ENCODE peak calls at places on chromosomes 12 and 14, in ten cellular contexts. One of them, this sample, is unnamed.

GRCh38 chr12:79617696-79618095 is 73.1 kb downstream of the PAWR start:
- DNase-seq in left ventricle myocardium inferior: no peak
- DNase-seq in mammary epithelial cell: no peak
- DNase-seq in fibroblast of lung: no peak
- DNase-seq in HFF-Myc: no peak
- DNase-seq in choroid plexus epithelial cell: no peak
- DNase-seq in fibroblast of mammary gland: no peak
- DNase-seq in NB4: no peak
- DNase-seq in tibial nerve: no peak
- DNase-seq in cardiac fibroblast: no peak
- DNase-seq in this sample: no peak

GRCh38 chr12:128790221-128790620 is 33.5 kb downstream of the SLC15A4 start:
- DNase-seq in fibroblast of lung: no peak
- DNase-seq in NB4: no peak
- DNase-seq in tibial nerve: no peak
- DNase-seq in fibroblast of mammary gland: no peak
- DNase-seq in HFF-Myc: no peak
- DNase-seq in cardiac fibroblast: no peak
- DNase-seq in left ventricle myocardium inferior: no peak
- DNase-seq in mammary epithelial cell: no peak
- DNase-seq in choroid plexus epithelial cell: no peak
- DNase-seq in this sample: no peak

GRCh38 chr14:90782892-90783291 is 33.3 kb downstream of the TTC7B start:
- DNase-seq in fibroblast of mammary gland: no peak
- DNase-seq in HFF-Myc: no peak
- DNase-seq in cardiac fibroblast: no peak
- DNase-seq in tibial nerve: no peak
- DNase-seq in NB4: no peak
- DNase-seq in left ventricle myocardium inferior: no peak
- DNase-seq in mammary epithelial cell: no peak
- DNase-seq in choroid plexus epithelial cell: no peak
- DNase-seq in fibroblast of lung: no peak
- DNase-seq in this sample: no peak

GRCh38 chr12:125528300-125528699 is 463.1 kb downstream of the AACS start:
- DNase-seq in HFF-Myc: no peak
- DNase-seq in cardiac fibroblast: no peak
- DNase-seq in left ventricle myocardium inferior: no peak
- DNase-seq in fibroblast of mammary gland: no peak
- DNase-seq in NB4: no peak
- DNase-seq in mammary epithelial cell: no peak
- DNase-seq in tibial nerve: no peak
- DNase-seq in fibroblast of lung: no peak
- DNase-seq in choroid plexus epithelial cell: no peak
- DNase-seq in this sample: no peak

GRCh38 chr14:78157855-78158436 is 12.2 kb upstream of the NRXN3 start:
- DNase-seq in fibroblast of lung: peak
- DNase-seq in cardiac fibroblast: peak
- DNase-seq in choroid plexus epithelial cell: peak
- DNase-seq in fibroblast of mammary gland: peak
- DNase-seq in mammary epithelial cell: no peak
- DNase-seq in left ventricle myocardium inferior: no peak
- DNase-seq in NB4: peak
- DNase-seq in HFF-Myc: no peak
- DNase-seq in tibial nerve: no peak
- DNase-seq in this sample: no peak

GRCh38 chr12:86826051-86826450 is 569.9 kb upstream of the MGAT4C start:
- DNase-seq in cardiac fibroblast: no peak
- DNase-seq in mammary epithelial cell: no peak
- DNase-seq in tibial nerve: no peak
- DNase-seq in NB4: no peak
- DNase-seq in fibroblast of lung: no peak
- DNase-seq in HFF-Myc: no peak
- DNase-seq in left ventricle myocardium inferior: no peak
- DNase-seq in fibroblast of mammary gland: no peak
- DNase-seq in choroid plexus epithelial cell: peak
- DNase-seq in this sample: no peak

GRCh38 chr14:104820669-104821228 is 19.8 kb downstream of the ZBTB42 start:
- DNase-seq in cardiac fibroblast: peak
- DNase-seq in HFF-Myc: no peak
- DNase-seq in choroid plexus epithelial cell: peak
- DNase-seq in mammary epithelial cell: peak
- DNase-seq in fibroblast of mammary gland: peak
- DNase-seq in NB4: no peak
- DNase-seq in left ventricle myocardium inferior: no peak
- DNase-seq in tibial nerve: no peak
- DNase-seq in fibroblast of lung: peak
- DNase-seq in this sample: peak

GRCh38 chr14:97277711-97278110 is 480.5 kb downstream of the VRK1 start:
- DNase-seq in fibroblast of lung: no peak
- DNase-seq in HFF-Myc: no peak
- DNase-seq in NB4: no peak
- DNase-seq in fibroblast of mammary gland: no peak
- DNase-seq in tibial nerve: no peak
- DNase-seq in choroid plexus epithelial cell: no peak
- DNase-seq in mammary epithelial cell: no peak
- DNase-seq in cardiac fibroblast: no peak
- DNase-seq in left ventricle myocardium inferior: no peak
- DNase-seq in this sample: no peak

GRCh38 chr14:96745500-96746051 is 51.6 kb upstream of the VRK1 start:
- DNase-seq in fibroblast of lung: peak
- DNase-seq in cardiac fibroblast: no peak
- DNase-seq in HFF-Myc: no peak
- DNase-seq in tibial nerve: no peak
- DNase-seq in choroid plexus epithelial cell: no peak
- DNase-seq in mammary epithelial cell: no peak
- DNase-seq in fibroblast of mammary gland: no peak
- DNase-seq in NB4: no peak
- DNase-seq in left ventricle myocardium inferior: no peak
- DNase-seq in this sample: no peak

GRCh38 chr12:65902504-65902903 is 78.2 kb downstream of the HMGA2 start:
- DNase-seq in tibial nerve: no peak
- DNase-seq in HFF-Myc: no peak
- DNase-seq in choroid plexus epithelial cell: peak
- DNase-seq in left ventricle myocardium inferior: no peak
- DNase-seq in NB4: peak
- DNase-seq in fibroblast of lung: peak
- DNase-seq in mammary epithelial cell: no peak
- DNase-seq in cardiac fibroblast: peak
- DNase-seq in fibroblast of mammary gland: peak
- DNase-seq in this sample: peak
- H3K4me3 ChIP-seq in tibial nerve: no peak
- H3K4me3 ChIP-seq in HFF-Myc: no peak
- H3K4me3 ChIP-seq in choroid plexus epithelial cell: no peak
- H3K4me3 ChIP-seq in left ventricle myocardium inferior: no peak
- H3K4me3 ChIP-seq in NB4: no peak
- H3K4me3 ChIP-seq in fibroblast of lung: no peak
- H3K4me3 ChIP-seq in mammary epithelial cell: no peak
- H3K4me3 ChIP-seq in cardiac fibroblast: no peak
- H3K4me3 ChIP-seq in fibroblast of mammary gland: no peak
- H3K4me3 ChIP-seq in this sample: no peak

DNA sequence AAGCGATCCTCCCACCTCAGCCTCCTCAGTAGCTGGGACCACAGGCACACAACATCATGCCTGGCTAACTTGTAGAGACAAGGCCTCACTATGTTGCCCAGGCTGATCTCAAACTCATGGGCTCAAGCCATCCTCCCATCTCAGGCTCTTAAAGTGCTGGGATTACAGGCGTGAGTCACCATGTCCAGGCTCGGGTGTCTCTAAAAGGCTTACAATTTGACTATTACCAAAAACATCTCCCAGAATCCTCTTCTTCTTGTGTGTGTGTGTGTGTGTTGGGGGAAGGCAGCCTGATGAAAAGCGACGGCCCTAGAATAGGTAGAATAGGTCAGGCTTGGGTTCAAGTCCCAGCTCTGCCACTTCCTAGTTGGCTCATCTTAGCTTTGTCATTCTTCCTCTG is 16.8 kb downstream of the MSI1 start:
- DNase-seq in mammary epithelial cell: peak
- DNase-seq in HFF-Myc: peak
- DNase-seq in NB4: no peak
- DNase-seq in left ventricle myocardium inferior: no peak
- DNase-seq in tibial nerve: no peak
- DNase-seq in cardiac fibroblast: no peak
- DNase-seq in fibroblast of lung: peak
- DNase-seq in fibroblast of mammary gland: peak
- DNase-seq in choroid plexus epithelial cell: peak
- DNase-seq in this sample: peak
- TF ChIP-seq CTCF in mammary epithelial cell: no peak
- TF ChIP-seq CTCF in HFF-Myc: no peak
- TF ChIP-seq CTCF in NB4: no peak
- TF ChIP-seq CTCF in left ventricle myocardium inferior: no peak
- TF ChIP-seq CTCF in tibial nerve: no peak
- TF ChIP-seq CTCF in cardiac fibroblast: no peak
- TF ChIP-seq CTCF in fibroblast of lung: no peak
- TF ChIP-seq CTCF in fibroblast of mammary gland: no peak
- TF ChIP-seq CTCF in choroid plexus epithelial cell: no peak
- TF ChIP-seq CTCF in this sample: no peak

GRCh38 chr14:63727231-63727735 is 582 bp downstream of the SGPP1 start:
- DNase-seq in HFF-Myc: no peak
- DNase-seq in left ventricle myocardium inferior: peak
- DNase-seq in NB4: no peak
- DNase-seq in mammary epithelial cell: peak
- DNase-seq in choroid plexus epithelial cell: peak
- DNase-seq in fibroblast of lung: peak
- DNase-seq in tibial nerve: peak
- DNase-seq in fibroblast of mammary gland: peak
- DNase-seq in cardiac fibroblast: peak
- DNase-seq in this sample: peak

GRCh38 chr14:63725786-63726185 is 2.1 kb downstream of the SGPP1 start:
- DNase-seq in mammary epithelial cell: no peak
- DNase-seq in HFF-Myc: no peak
- DNase-seq in fibroblast of lung: no peak
- DNase-seq in choroid plexus epithelial cell: no peak
- DNase-seq in cardiac fibroblast: no peak
- DNase-seq in left ventricle myocardium inferior: no peak
- DNase-seq in NB4: no peak
- DNase-seq in tibial nerve: no peak
- DNase-seq in fibroblast of mammary gland: no peak
- DNase-seq in this sample: no peak

GRCh38 chr14:63727736-63728728 is at the start of gene SGPP1:
- DNase-seq in fibroblast of mammary gland: peak
- DNase-seq in HFF-Myc: peak
- DNase-seq in cardiac fibroblast: peak
- DNase-seq in mammary epithelial cell: peak
- DNase-seq in fibroblast of lung: peak
- DNase-seq in left ventricle myocardium inferior: peak
- DNase-seq in choroid plexus epithelial cell: peak
- DNase-seq in tibial nerve: peak
- DNase-seq in NB4: peak
- DNase-seq in this sample: peak

GRCh38 chr14:63730659-63731058 is 2.8 kb upstream of the SGPP1 start:
- DNase-seq in fibroblast of lung: no peak
- DNase-seq in tibial nerve: no peak
- DNase-seq in fibroblast of mammary gland: no peak
- DNase-seq in HFF-Myc: no peak
- DNase-seq in choroid plexus epithelial cell: no peak
- DNase-seq in cardiac fibroblast: no peak
- DNase-seq in NB4: no peak
- DNase-seq in mammary epithelial cell: no peak
- DNase-seq in left ventricle myocardium inferior: no peak
- DNase-seq in this sample: no peak

GRCh38 chr14:63726499-63726898 is 1.4 kb downstream of the SGPP1 start:
- DNase-seq in NB4: no peak
- DNase-seq in left ventricle myocardium inferior: no peak
- DNase-seq in fibroblast of lung: no peak
- DNase-seq in choroid plexus epithelial cell: no peak
- DNase-seq in mammary epithelial cell: no peak
- DNase-seq in cardiac fibroblast: no peak
- DNase-seq in fibroblast of mammary gland: no peak
- DNase-seq in HFF-Myc: no peak
- DNase-seq in tibial nerve: no peak
- DNase-seq in this sample: no peak
- H3K4me3 ChIP-seq in NB4: no peak
- H3K4me3 ChIP-seq in left ventricle myocardium inferior: peak
- H3K4me3 ChIP-seq in fibroblast of lung: peak
- H3K4me3 ChIP-seq in choroid plexus epithelial cell: peak
- H3K4me3 ChIP-seq in mammary epithelial cell: peak
- H3K4me3 ChIP-seq in cardiac fibroblast: peak
- H3K4me3 ChIP-seq in fibroblast of mammary gland: peak
- H3K4me3 ChIP-seq in HFF-Myc: peak
- H3K4me3 ChIP-seq in tibial nerve: peak
- H3K4me3 ChIP-seq in this sample: peak

GRCh38 chr12:65586796-65587195 is 237.5 kb upstream of the HMGA2 start:
- DNase-seq in NB4: no peak
- DNase-seq in HFF-Myc: no peak
- DNase-seq in cardiac fibroblast: no peak
- DNase-seq in fibroblast of mammary gland: no peak
- DNase-seq in tibial nerve: no peak
- DNase-seq in choroid plexus epithelial cell: no peak
- DNase-seq in fibroblast of lung: no peak
- DNase-seq in left ventricle myocardium inferior: no peak
- DNase-seq in mammary epithelial cell: peak
- DNase-seq in this sample: no peak

GRCh38 chr12:65584041-65584440 is 240.2 kb upstream of the HMGA2 start:
- DNase-seq in HFF-Myc: no peak
- DNase-seq in mammary epithelial cell: no peak
- DNase-seq in fibroblast of mammary gland: no peak
- DNase-seq in left ventricle myocardium inferior: no peak
- DNase-seq in tibial nerve: no peak
- DNase-seq in choroid plexus epithelial cell: no peak
- DNase-seq in NB4: no peak
- DNase-seq in cardiac fibroblast: no peak
- DNase-seq in fibroblast of lung: no peak
- DNase-seq in this sample: no peak

GRCh38 chr12:65590318-65590717 is 234.0 kb upstream of the HMGA2 start:
- DNase-seq in choroid plexus epithelial cell: peak
- DNase-seq in tibial nerve: no peak
- DNase-seq in mammary epithelial cell: no peak
- DNase-seq in fibroblast of mammary gland: no peak
- DNase-seq in fibroblast of lung: no peak
- DNase-seq in left ventricle myocardium inferior: no peak
- DNase-seq in cardiac fibroblast: no peak
- DNase-seq in HFF-Myc: no peak
- DNase-seq in NB4: no peak
- DNase-seq in this sample: no peak

DNA sequence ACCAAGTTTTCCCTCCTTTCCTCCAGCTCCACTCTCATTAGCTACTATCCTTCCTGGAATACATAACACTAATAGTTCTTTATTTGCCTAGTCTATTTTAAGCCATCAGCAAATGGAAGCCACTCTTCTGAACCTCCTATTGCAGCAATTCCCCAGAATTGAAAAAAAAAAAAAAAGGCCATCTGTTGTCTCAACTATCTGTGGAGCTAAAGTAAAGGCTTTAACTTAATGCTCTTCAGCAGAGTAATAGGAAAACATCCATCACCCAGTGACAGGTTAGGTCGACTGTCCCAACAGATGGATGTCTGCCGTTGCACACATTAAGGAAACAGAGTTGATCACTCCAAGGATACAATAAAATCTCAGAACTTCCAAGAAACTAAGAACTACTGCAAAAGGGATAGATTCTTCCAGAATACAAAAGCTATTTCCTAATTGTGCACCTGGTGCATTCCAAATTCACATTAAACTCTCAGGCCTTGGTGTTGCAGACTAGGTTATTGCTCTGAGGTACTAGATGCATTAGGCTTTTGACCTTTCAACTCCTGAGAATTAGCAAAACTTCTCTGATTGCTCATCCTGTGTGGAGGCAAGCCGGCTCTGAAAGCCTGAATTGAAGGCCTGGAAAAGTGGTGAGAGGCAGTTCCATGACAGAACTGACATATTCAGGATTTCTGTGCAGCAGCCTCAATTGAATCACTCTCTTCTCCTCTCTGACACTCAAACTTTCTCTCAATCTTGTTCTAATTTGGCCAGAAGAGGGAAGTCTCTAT is 238.4 kb upstream of the HMGA2 start:
- DNase-seq in NB4: no peak
- DNase-seq in cardiac fibroblast: no peak
- DNase-seq in mammary epithelial cell: no peak
- DNase-seq in fibroblast of mammary gland: no peak
- DNase-seq in tibial nerve: no peak
- DNase-seq in fibroblast of lung: no peak
- DNase-seq in left ventricle myocardium inferior: no peak
- DNase-seq in HFF-Myc: no peak
- DNase-seq in choroid plexus epithelial cell: no peak
- DNase-seq in this sample: no peak
- TF ChIP-seq CTCF in NB4: no peak
- TF ChIP-seq CTCF in cardiac fibroblast: no peak
- TF ChIP-seq CTCF in mammary epithelial cell: no peak
- TF ChIP-seq CTCF in fibroblast of mammary gland: no peak
- TF ChIP-seq CTCF in tibial nerve: no peak
- TF ChIP-seq CTCF in fibroblast of lung: no peak
- TF ChIP-seq CTCF in left ventricle myocardium inferior: no peak
- TF ChIP-seq CTCF in HFF-Myc: no peak
- TF ChIP-seq CTCF in choroid plexus epithelial cell: no peak
- TF ChIP-seq CTCF in this sample: no peak

This sample was measured in AG10803.